ENCODE peak calls at places on chromosome 2, in six cellular contexts. F is adrenal gland, M is iris pigment epithelial cell, J is AG10803, Y is neural crest cell, O is frontal cortex. W is an unnamed sample.

GRCh38 chr2:185854910-185855309 is 116.3 kb downstream of the FSIP2 start:
- DNase-seq in F (no peak), M (no peak), Y (no peak), J (no peak), O (no peak), W (no peak)

GRCh38 chr2:106020032-106020431 is 174.1 kb downstream of the UXS1 start:
- DNase-seq in F (no peak), Y (no peak), J (peak), M (peak), O (no peak), W (peak)

GRCh38 chr2:42191285-42192009 is 22.3 kb downstream of the EML4 start:
- DNase-seq in O (no peak), Y (no peak), J (no peak), F (no peak), M (no peak), W (no peak)

GRCh38 chr2:181294979-181295378 is 162.2 kb upstream of the ITGA4 start:
- DNase-seq in J (no peak), Y (no peak), F (no peak), O (no peak), M (no peak), W (no peak)

GRCh38 chr2:149562304-149562703 is 25.3 kb downstream of the MMADHC start:
- DNase-seq in J (peak), Y (no peak), O (no peak), F (no peak), M (peak), W (peak)

GRCh38 chr2:233845301-233846060 is 8.9 kb downstream of the HJURP start:
- DNase-seq in J (no peak), Y (no peak), M (no peak), F (no peak), O (no peak), W (no peak)

GRCh38 chr2:180599804-180600203 is 380.6 kb upstream of the UBE2E3 start:
- DNase-seq in F (no peak), O (no peak), M (no peak), J (no peak), Y (no peak), W (no peak)

GRCh38 chr2:174939046-174939445 is 66.1 kb downstream of the CHN1 start:
- DNase-seq in M (peak), Y (no peak), J (peak), F (no peak), O (no peak), W (peak)

GRCh38 chr2:151576080-151576479 is 158.2 kb downstream of the NEB start:
- DNase-seq in J (no peak), Y (no peak), M (no peak), O (no peak), F (no peak), W (no peak)

GRCh38 chr2:102237176-102237575 is 50.4 kb downstream of the IL1RL2 start:
- DNase-seq in J (no peak), O (no peak), M (no peak), F (no peak), Y (no peak), W (no peak)

GRCh38 chr2:116585654-116586053 is 1228.8 kb upstream of the DDX18 start:
- DNase-seq in Y (no peak), J (no peak), F (no peak), O (no peak), M (no peak), W (no peak)

GRCh38 chr2:72915907-72916742 is 1.2 kb upstream of the EMX1 start:
- DNase-seq in J (no peak), F (no peak), Y (peak), O (no peak), M (peak), W (no peak)